ENCODE peak calls at places on chromosomes 2 and 18, in nine cellular contexts. Z is right atrium auricular region; E is H9; H is kidney; D is upper lobe of right lung; F is CD4-positive, CD25-positive, alpha-beta regulatory T cell; Y is A549; U is stomach; W is left ventricle myocardium inferior. J is an unnamed sample.

GRCh38 chr18:79200546-79201268 is 131.5 kb downstream of the ATP9B start:
- DNase-seq in D (peak; percentile 81), Y (no peak), E (peak; percentile 85), F (peak; percentile 56), H (peak; percentile 92), Z (no peak), W (peak; percentile 49), U (no peak), J (no peak)

GRCh38 chr2:106076941-106077340 is 117.2 kb downstream of the UXS1 start:
- DNase-seq in W (no peak), Y (no peak), E (no peak), H (no peak), U (no peak), D (no peak), Z (no peak), F (peak; percentile 43), J (no peak)

GRCh38 chr2:229048134-229048533 is 223.0 kb downstream of the PID1 start:
- DNase-seq in Z (no peak), Y (no peak), W (no peak), H (no peak), E (no peak), F (no peak), U (no peak), D (no peak), J (no peak)

GRCh38 chr2:38653380-38653714 is 12.6 kb upstream of the GALM start:
- DNase-seq in W (no peak), H (no peak), Z (no peak), U (no peak), Y (no peak), E (no peak), D (no peak), F (no peak), J (no peak)

GRCh38 chr2:95270541-95271081 is 3.6 kb upstream of the PROM2 start:
- DNase-seq in Y (no peak), Z (peak; percentile 38), W (no peak), D (peak; percentile 30), F (no peak), H (peak; percentile 53), U (peak; percentile 21), E (peak; percentile 7), J (no peak)

GRCh38 chr2:69624611-69625010 is 18.9 kb downstream of the AAK1 start:
- DNase-seq in U (no peak), D (no peak), Z (no peak), Y (no peak), H (no peak), F (no peak), E (no peak), W (no peak), J (no peak)

GRCh38 chr2:238801791-238802190 is 46.1 kb upstream of the TWIST2 start:
- DNase-seq in E (peak; percentile 5), Y (no peak), H (no peak), Z (no peak), D (no peak), U (no peak), F (no peak), W (no peak), J (no peak)

GRCh38 chr2:177909962-177910361 is 162.6 kb downstream of the PDE11A start:
- DNase-seq in D (no peak), F (no peak), U (no peak), Z (no peak), Y (no peak), W (no peak), H (no peak), E (no peak), J (no peak)

GRCh38 chr2:172177581-172177980 is 74.9 kb upstream of the DLX2 start:
- DNase-seq in W (no peak), D (no peak), F (no peak), Y (no peak), E (no peak), U (no peak), Z (no peak), H (no peak), J (no peak)

GRCh38 chr18:3982541-3982940 is 472.6 kb downstream of the DLGAP1 start:
- DNase-seq in F (no peak), U (no peak), H (no peak), Z (no peak), W (no peak), D (no peak), Y (no peak), E (no peak), J (no peak)

GRCh38 chr18:11849845-11850747 is 1.1 kb upstream of the CHMP1B start:
- DNase-seq in Y (peak; percentile 86), E (no peak), U (peak; percentile 63), D (peak; percentile 80), H (peak; percentile 80), W (peak; percentile 49), Z (peak; percentile 91), F (peak; percentile 69), J (peak; percentile 63)

GRCh38 chr2:221926327-221926726 is 354.2 kb upstream of the EPHA4 start:
- DNase-seq in F (no peak), E (no peak), Y (no peak), U (no peak), D (no peak), W (no peak), H (no peak), Z (no peak), J (no peak)

GRCh38 chr2:66962625-66963207 is 434.4 kb upstream of the ETAA1 start:
- DNase-seq in F (no peak), D (no peak), H (no peak), W (no peak), U (no peak), E (no peak), Z (no peak), Y (no peak), J (no peak)

GRCh38 chr2:66966631-66967030 is 430.5 kb upstream of the ETAA1 start:
- DNase-seq in W (no peak), H (no peak), F (no peak), U (no peak), D (no peak), Y (no peak), E (no peak), Z (no peak), J (no peak)
- H3K27ac ChIP-seq in W (no peak overlapping the region), H (no peak overlapping the region), F (no peak overlapping the region), U (no peak overlapping the region), D (no peak overlapping the region), Y (no peak overlapping the region), E (no peak overlapping the region), Z (no peak overlapping the region), J (no peak overlapping the region)

DNA sequence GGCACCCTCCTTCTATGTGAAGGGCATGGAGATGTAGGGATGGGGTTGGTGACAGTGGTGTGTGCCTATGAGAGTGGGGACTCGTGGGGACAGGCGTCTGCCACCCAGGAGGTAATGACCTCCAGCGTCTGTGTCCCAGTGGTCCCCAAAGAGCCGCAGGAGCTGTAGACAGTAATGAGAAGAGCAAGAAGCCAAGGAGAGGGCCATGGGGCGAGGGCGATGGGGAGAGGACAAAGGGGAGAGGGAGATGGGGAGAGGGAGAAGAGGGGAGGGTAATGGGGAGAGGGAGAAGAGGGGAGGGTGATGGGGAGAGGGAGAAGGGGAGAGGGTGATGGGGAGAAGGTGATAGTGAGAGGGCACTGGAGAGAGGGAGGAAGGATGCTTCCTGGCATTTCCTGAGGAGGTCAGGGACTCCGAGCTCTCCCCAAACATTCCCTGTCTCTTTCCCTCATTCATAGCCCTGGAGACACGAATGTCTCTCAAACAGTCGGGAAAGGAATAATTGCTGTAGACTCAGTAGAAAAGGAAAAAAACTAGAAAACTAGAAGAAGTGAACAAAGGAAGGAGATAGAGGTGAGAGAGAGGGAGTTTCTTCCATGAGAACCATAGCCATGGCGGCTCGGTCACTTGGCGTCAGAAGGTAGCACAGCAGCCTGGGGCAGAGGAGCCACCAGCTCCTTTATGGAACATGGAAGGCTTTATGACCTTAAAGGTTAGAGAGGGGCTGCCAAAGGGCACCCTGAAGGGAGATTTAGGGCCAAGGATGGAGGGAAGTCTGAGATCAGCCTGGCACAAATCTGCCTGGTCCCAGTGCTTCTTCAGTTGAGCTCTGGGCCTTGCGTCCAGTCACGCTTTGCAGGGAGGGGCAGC is 39.5 kb downstream of the PSD4 start:
- DNase-seq in D (no peak), F (no peak), W (no peak), Y (no peak), E (no peak), Z (no peak), U (no peak), H (no peak), J (no peak)
- H3K4me1 ChIP-seq in D (peaks cover 26% of the 10 kb centered on the region), F (no peaks in the 10 kb centered on the region), W (peaks cover 50% of the 10 kb centered on the region), Y (peaks cover 84% of the 10 kb centered on the region), E (no peaks in the 10 kb centered on the region), Z (no peaks in the 10 kb centered on the region), U (peaks cover 37% of the 10 kb centered on the region), H (peaks cover 56% of the 10 kb centered on the region), J (peaks cover 10% of the 10 kb centered on the region)

GRCh38 chr18:25233582-25234362 is 118.2 kb downstream of the ZNF521 start:
- DNase-seq in H (no peak), U (no peak), E (no peak), Z (no peak), Y (no peak), D (no peak), W (no peak), F (no peak), J (no peak)

GRCh38 chr18:25234363-25234639 is 117.7 kb downstream of the ZNF521 start:
- DNase-seq in E (no peak), D (no peak), U (no peak), W (no peak), H (no peak), Y (no peak), Z (no peak), F (no peak), J (no peak)

GRCh38 chr18:25236736-25237135 is 115.2 kb downstream of the ZNF521 start:
- DNase-seq in F (no peak), E (no peak), U (no peak), D (no peak), Y (no peak), H (no peak), Z (no peak), W (no peak), J (no peak)

GRCh38 chr18:25235648-25236047 is 116.3 kb downstream of the ZNF521 start:
- DNase-seq in E (no peak), F (no peak), D (no peak), Z (no peak), H (no peak), Y (no peak), U (no peak), W (no peak), J (no peak)

DNA sequence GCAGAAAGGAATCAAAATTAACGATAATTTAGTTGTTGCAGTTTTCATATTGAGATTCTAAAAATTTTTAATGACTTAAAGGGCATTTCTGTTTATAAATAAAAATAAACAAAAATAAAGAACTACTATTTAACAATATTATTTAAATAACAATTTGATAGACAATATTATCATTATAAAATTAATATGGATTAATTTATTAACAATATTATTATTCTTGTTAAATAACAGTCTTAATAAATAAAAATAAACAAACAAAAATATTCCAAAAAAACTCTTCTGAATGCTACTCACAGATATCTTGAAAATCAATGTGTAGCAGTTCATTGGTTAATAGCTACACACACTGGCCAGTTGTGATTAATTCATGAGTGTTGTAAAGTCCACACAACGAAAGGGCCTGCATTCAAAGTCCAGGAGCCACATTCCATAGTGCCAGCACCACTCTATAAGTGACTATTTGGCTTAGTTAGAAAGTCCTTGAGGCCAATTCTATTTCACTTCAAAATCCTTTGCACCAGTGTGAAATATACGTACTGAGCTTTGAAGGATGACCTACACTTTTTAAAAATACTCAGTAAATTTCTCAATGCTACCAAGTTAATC is 117.1 kb downstream of the ZNF521 start:
- DNase-seq in H (no peak), E (no peak), Y (no peak), F (no peak), U (no peak), W (no peak), Z (no peak), D (no peak), J (no peak)
- H3K27ac ChIP-seq in H (no peak overlapping the region), E (no peak overlapping the region), Y (no peak overlapping the region), F (no peak overlapping the region), U (no peak overlapping the region), W (peak overlapping the region; percentile 60), Z (peak overlapping the region; percentile 84), D (no peak overlapping the region), J (no peak overlapping the region)

GRCh38 chr2:85747441-85747840 is 6.3 kb upstream of the ATOH8 start:
- DNase-seq in E (no peak), W (no peak), H (no peak), Y (no peak), F (no peak), Z (no peak), U (no peak), D (no peak), J (no peak)
- H3K4me1 ChIP-seq in E (no peaks in the 10 kb centered on the region), W (peaks cover 97% of the 10 kb centered on the region), H (peaks cover 30% of the 10 kb centered on the region), Y (peaks cover 64% of the 10 kb centered on the region), F (no peaks in the 10 kb centered on the region), Z (peaks cover 4% of the 10 kb centered on the region), U (peaks cover 49% of the 10 kb centered on the region), D (peaks cover 72% of the 10 kb centered on the region), J (no peaks in the 10 kb centered on the region)

J was measured in CD4-positive, alpha-beta memory T cell.